ENCODE peak calls at places on chromosome 13, in seven cellular contexts. Y is CD8-positive, alpha-beta T cell; R is right lobe of liver; W is left ventricle myocardium inferior; Z is uterus; Q is heart right ventricle; K is aorta. M is an unnamed sample.

GRCh38 chr13:58884353-58884752 is 1252.8 kb downstream of the PCDH17 start:
- DNase-seq in Y (no peak), R (no peak), W (no peak), Z (no peak), Q (no peak), K (no peak), M (no peak)

GRCh38 chr13:19267746-19268145 is 86.1 kb upstream of the TUBA3C start:
- DNase-seq in Y (no peak), R (no peak), W (no peak), Z (no peak), Q (no peak), K (no peak), M (no peak)

GRCh38 chr13:62296812-62297211 is 881.2 kb upstream of the PCDH20 start:
- DNase-seq in Y (no peak), R (no peak), W (no peak), Z (no peak), Q (no peak), K (no peak), M (no peak)

GRCh38 chr13:113854238-113855011 is 9.5 kb downstream of the GAS6 start:
- DNase-seq in Y (peak; percentile 52), R (no peak), W (peak; percentile 61), Z (peak; percentile 52), Q (no peak), K (peak; percentile 76), M (no peak)

GRCh38 chr13:99620806-99621205 is 119.5 kb downstream of the TM9SF2 start:
- DNase-seq in Y (no peak), R (no peak), W (no peak), Z (no peak), Q (no peak), K (no peak), M (no peak)

GRCh38 chr13:40170982-40171381 is 495.5 kb downstream of the FOXO1 start:
- DNase-seq in Y (no peak), R (no peak), W (no peak), Z (no peak), Q (no peak), K (no peak), M (no peak)

GRCh38 chr13:27919934-27920676 is at the start of gene PDX1:
- DNase-seq in Y (no peak), R (peak; percentile 76), W (peak; percentile 27), Z (no peak), Q (peak; percentile 29), K (no peak), M (no peak)

GRCh38 chr13:34867590-34867989 is 74.5 kb upstream of the NBEA start:
- DNase-seq in Y (no peak), R (no peak), W (no peak), Z (no peak), Q (no peak), K (no peak), M (no peak)

GRCh38 chr13:50069255-50069654 is 54.0 kb downstream of the KCNRG start:
- DNase-seq in Y (no peak), R (no peak), W (no peak), Z (no peak), Q (no peak), K (no peak), M (no peak)

GRCh38 chr13:44734204-44734707 is 158.1 kb upstream of the TSC22D1 start:
- DNase-seq in Y (no peak), R (no peak), W (peak; percentile 51), Z (no peak), Q (peak; percentile 50), K (no peak), M (peak; percentile 78)

GRCh38 chr13:48571121-48571901 is 38.4 kb upstream of the RCBTB2 start:
- DNase-seq in Y (no peak), R (no peak), W (no peak), Z (no peak), Q (no peak), K (no peak), M (no peak)
- H3K4me1 ChIP-seq in Y (peaks cover 10% of the 10 kb centered on the region), R (no peaks in the 10 kb centered on the region), W (peaks cover 75% of the 10 kb centered on the region), Z (no peaks in the 10 kb centered on the region), Q (peaks cover 26% of the 10 kb centered on the region), K (no peaks in the 10 kb centered on the region), M (peaks cover 58% of the 10 kb centered on the region)

GRCh38 chr13:98169331-98169730 is 7.7 kb downstream of the RNF113B start:
- DNase-seq in Y (no peak), R (no peak), W (no peak), Z (no peak), Q (no peak), K (no peak), M (no peak)
- H3K4me1 ChIP-seq in Y (no peaks in the 10 kb centered on the region), R (no peaks in the 10 kb centered on the region), W (peaks cover 32% of the 10 kb centered on the region), Z (peaks cover 20% of the 10 kb centered on the region), Q (peaks cover 22% of the 10 kb centered on the region), K (peaks cover 3% of the 10 kb centered on the region), M (peaks cover 30% of the 10 kb centered on the region)

GRCh38 chr13:43136940-43137574 is 113.7 kb downstream of the DNAJC15 start:
- DNase-seq in Y (no peak), R (peak; percentile 63), W (no peak), Z (no peak), Q (no peak), K (no peak), M (no peak)
- H3K4me1 ChIP-seq in Y (no peaks in the 10 kb centered on the region), R (no peaks in the 10 kb centered on the region), W (no peaks in the 10 kb centered on the region), Z (no peaks in the 10 kb centered on the region), Q (no peaks in the 10 kb centered on the region), K (no peaks in the 10 kb centered on the region), M (no peaks in the 10 kb centered on the region)

GRCh38 chr13:111296417-111296816 is 24.0 kb upstream of the TEX29 start:
- DNase-seq in Y (no peak), R (no peak), W (no peak), Z (no peak), Q (no peak), K (no peak), M (no peak)

GRCh38 chr13:111303559-111303958 is 16.9 kb upstream of the TEX29 start:
- DNase-seq in Y (no peak), R (no peak), W (no peak), Z (no peak), Q (no peak), K (no peak), M (no peak)

GRCh38 chr13:111302045-111302722 is 18.3 kb upstream of the TEX29 start:
- DNase-seq in Y (no peak), R (no peak), W (no peak), Z (no peak), Q (no peak), K (no peak), M (no peak)

GRCh38 chr13:111295896-111296295 is 24.5 kb upstream of the TEX29 start:
- DNase-seq in Y (peak; percentile 40), R (no peak), W (no peak), Z (no peak), Q (no peak), K (no peak), M (no peak)

GRCh38 chr13:111298214-111298975 is 22.0 kb upstream of the TEX29 start:
- DNase-seq in Y (no peak), R (no peak), W (no peak), Z (no peak), Q (no peak), K (no peak), M (no peak)
- H3K4me1 ChIP-seq in Y (no peaks in the 10 kb centered on the region), R (no peaks in the 10 kb centered on the region), W (no peaks in the 10 kb centered on the region), Z (no peaks in the 10 kb centered on the region), Q (no peaks in the 10 kb centered on the region), K (no peaks in the 10 kb centered on the region), M (no peaks in the 10 kb centered on the region)

GRCh38 chr13:24263652-24264051 is 45.7 kb upstream of the C1QTNF9 start:
- DNase-seq in Y (no peak), R (no peak), W (no peak), Z (no peak), Q (no peak), K (no peak), M (no peak)
- H3K4me1 ChIP-seq in Y (peaks cover 96% of the 10 kb centered on the region), R (no peaks in the 10 kb centered on the region), W (peaks cover 34% of the 10 kb centered on the region), Z (no peaks in the 10 kb centered on the region), Q (peaks cover 18% of the 10 kb centered on the region), K (no peaks in the 10 kb centered on the region), M (peaks cover 42% of the 10 kb centered on the region)

GRCh38 chr13:110262082-110262436 is 44.9 kb downstream of the COL4A1 start:
- DNase-seq in Y (no peak), R (no peak), W (no peak), Z (no peak), Q (no peak), K (no peak), M (no peak)

GRCh38 chr13:110259651-110260050 is 47.3 kb downstream of the COL4A1 start:
- DNase-seq in Y (no peak), R (no peak), W (no peak), Z (no peak), Q (no peak), K (no peak), M (no peak)

GRCh38 chr13:110262494-110262893 is 44.5 kb downstream of the COL4A1 start:
- DNase-seq in Y (no peak), R (no peak), W (no peak), Z (no peak), Q (no peak), K (no peak), M (no peak)

GRCh38 chr13:110262944-110263343 is 44.0 kb downstream of the COL4A1 start:
- DNase-seq in Y (no peak), R (no peak), W (no peak), Z (no peak), Q (no peak), K (no peak), M (no peak)

GRCh38 chr13:110261166-110262081 is 45.5 kb downstream of the COL4A1 start:
- DNase-seq in Y (no peak), R (no peak), W (no peak), Z (no peak), Q (no peak), K (no peak), M (no peak)
- H3K4me1 ChIP-seq in Y (no peaks in the 10 kb centered on the region), R (no peaks in the 10 kb centered on the region), W (peaks cover 90% of the 10 kb centered on the region), Z (peaks cover 15% of the 10 kb centered on the region), Q (peaks cover 67% of the 10 kb centered on the region), K (no peaks in the 10 kb centered on the region), M (peaks cover 33% of the 10 kb centered on the region)

DNA sequence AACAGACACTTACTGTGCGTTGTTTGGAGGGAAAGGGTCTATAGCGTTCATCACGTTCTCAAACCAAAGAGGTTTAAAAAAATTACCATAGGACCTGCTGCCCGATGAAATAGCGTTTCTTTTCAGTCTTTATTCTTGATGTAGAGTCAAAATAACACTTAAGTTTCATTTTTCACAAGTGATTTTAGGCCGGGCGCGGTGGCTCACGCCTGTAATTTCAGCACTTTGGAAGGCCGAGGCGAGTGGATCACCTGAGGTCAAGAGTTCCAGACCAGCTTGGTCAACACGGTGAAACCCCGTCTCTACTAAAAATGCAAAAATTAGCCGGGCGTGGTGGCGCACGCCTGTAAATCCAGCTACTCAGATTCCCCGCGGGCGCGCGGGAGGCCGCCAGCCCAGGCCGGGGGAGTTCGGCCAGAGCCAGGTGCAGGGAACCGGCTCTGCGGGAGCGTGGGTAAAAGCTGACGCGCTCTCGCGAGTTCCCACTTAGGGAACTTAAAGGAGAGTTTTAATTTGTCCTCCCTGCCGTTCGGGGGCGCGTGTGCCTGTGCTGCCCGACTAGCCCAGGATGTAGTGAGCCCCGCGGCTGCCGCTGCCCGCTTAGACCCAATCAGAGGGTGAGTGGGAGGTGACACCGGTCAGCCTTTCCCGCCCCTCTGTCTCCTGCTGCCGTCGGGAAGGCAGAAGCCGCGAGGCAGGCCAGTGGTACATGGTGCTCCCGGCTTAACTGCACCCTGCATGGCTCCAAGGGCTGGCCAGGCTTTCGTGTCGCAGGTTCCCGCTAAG is 35.8 kb upstream of the NEK3 start:
- DNase-seq in Y (peak; percentile 85), R (peak; percentile 79), W (peak; percentile 85), Z (peak; percentile 77), Q (peak; percentile 82), K (peak; percentile 94), M (peak; percentile 89)
- H3K4me1 ChIP-seq in Y (peaks cover 16% of the 10 kb centered on the region), R (no peaks in the 10 kb centered on the region), W (peaks cover 46% of the 10 kb centered on the region), Z (no peaks in the 10 kb centered on the region), Q (peaks cover 21% of the 10 kb centered on the region), K (no peaks in the 10 kb centered on the region), M (peaks cover 16% of the 10 kb centered on the region)